ENCODE peak calls at places on chromosomes 6 and 20, in ten cellular contexts. One of them, this sample, is unnamed.
A peak's percentile ranks its signal among the peaks of the same experiment; 100 is the strongest.

GRCh38 chr6:143187173-143187908 is 126.7 kb downstream of the AIG1 start:
- ATAC-seq in T-cell: no peak
- ATAC-seq in stimulated activated naive B cell treated with anti-CD40 and anti-IgM and Interleukin-4, amounts not matched to agents 10 μg/mL and 1 μg/mL and 100 μg/mL, for 72 hours: no peak
- ATAC-seq in PC-3: peak; percentile 40
- ATAC-seq in activated CD8-positive, alpha-beta memory T cell treated with anti-CD3 and anti-CD28 coated beads, Interleukin-2, amount 10 ng/mL, durations not matched to agents 7 days and 5 days: no peak
- ATAC-seq in naive thymus-derived CD8-positive, alpha-beta T cell: no peak
- ATAC-seq in heart left ventricle: peak; percentile 79
- ATAC-seq in naive thymus-derived CD4-positive, alpha-beta T cell: no peak
- ATAC-seq in heart right ventricle: peak; percentile 71
- ATAC-seq in Right ventricle myocardium inferior: peak; percentile 67
- ATAC-seq in this sample: no peak

GRCh38 chr6:137700751-137701477 is 166.1 kb upstream of the TNFAIP3 start:
- ATAC-seq in naive thymus-derived CD8-positive, alpha-beta T cell: no peak
- ATAC-seq in Right ventricle myocardium inferior: peak; percentile 53
- ATAC-seq in T-cell: no peak
- ATAC-seq in PC-3: no peak
- ATAC-seq in activated CD8-positive, alpha-beta memory T cell treated with anti-CD3 and anti-CD28 coated beads, Interleukin-2, amount 10 ng/mL, durations not matched to agents 7 days and 5 days: no peak
- ATAC-seq in naive thymus-derived CD4-positive, alpha-beta T cell: no peak
- ATAC-seq in heart left ventricle: peak; percentile 8
- ATAC-seq in heart right ventricle: no peak
- ATAC-seq in stimulated activated naive B cell treated with anti-CD40 and anti-IgM and Interleukin-4, amounts not matched to agents 10 μg/mL and 1 μg/mL and 100 μg/mL, for 72 hours: no peak
- ATAC-seq in this sample: no peak

GRCh38 chr20:1324598-1325172 is 4.3 kb downstream of the SDCBP2 start:
- ATAC-seq in PC-3: peak; percentile 7
- ATAC-seq in naive thymus-derived CD4-positive, alpha-beta T cell: no peak
- ATAC-seq in stimulated activated naive B cell treated with anti-CD40 and anti-IgM and Interleukin-4, amounts not matched to agents 10 μg/mL and 1 μg/mL and 100 μg/mL, for 72 hours: no peak
- ATAC-seq in heart left ventricle: no peak
- ATAC-seq in activated CD8-positive, alpha-beta memory T cell treated with anti-CD3 and anti-CD28 coated beads, Interleukin-2, amount 10 ng/mL, durations not matched to agents 7 days and 5 days: no peak
- ATAC-seq in naive thymus-derived CD8-positive, alpha-beta T cell: peak; percentile 12
- ATAC-seq in heart right ventricle: no peak
- ATAC-seq in Right ventricle myocardium inferior: no peak
- ATAC-seq in T-cell: no peak
- ATAC-seq in this sample: no peak

GRCh38 chr6:21873562-21873961 is 280.0 kb downstream of the SOX4 start:
- ATAC-seq in Right ventricle myocardium inferior: peak; percentile 86
- ATAC-seq in naive thymus-derived CD4-positive, alpha-beta T cell: no peak
- ATAC-seq in naive thymus-derived CD8-positive, alpha-beta T cell: no peak
- ATAC-seq in stimulated activated naive B cell treated with anti-CD40 and anti-IgM and Interleukin-4, amounts not matched to agents 10 μg/mL and 1 μg/mL and 100 μg/mL, for 72 hours: no peak
- ATAC-seq in T-cell: no peak
- ATAC-seq in activated CD8-positive, alpha-beta memory T cell treated with anti-CD3 and anti-CD28 coated beads, Interleukin-2, amount 10 ng/mL, durations not matched to agents 7 days and 5 days: no peak
- ATAC-seq in heart left ventricle: peak; percentile 91
- ATAC-seq in heart right ventricle: peak; percentile 89
- ATAC-seq in PC-3: peak; percentile 80
- ATAC-seq in this sample: peak; percentile 70

GRCh38 chr6:88899569-88900316 is 63.7 kb downstream of the RNGTT start:
- ATAC-seq in Right ventricle myocardium inferior: no peak
- ATAC-seq in heart right ventricle: no peak
- ATAC-seq in activated CD8-positive, alpha-beta memory T cell treated with anti-CD3 and anti-CD28 coated beads, Interleukin-2, amount 10 ng/mL, durations not matched to agents 7 days and 5 days: no peak
- ATAC-seq in PC-3: no peak
- ATAC-seq in naive thymus-derived CD4-positive, alpha-beta T cell: no peak
- ATAC-seq in heart left ventricle: no peak
- ATAC-seq in T-cell: no peak
- ATAC-seq in stimulated activated naive B cell treated with anti-CD40 and anti-IgM and Interleukin-4, amounts not matched to agents 10 μg/mL and 1 μg/mL and 100 μg/mL, for 72 hours: no peak
- ATAC-seq in naive thymus-derived CD8-positive, alpha-beta T cell: no peak
- ATAC-seq in this sample: no peak

GRCh38 chr20:32098786-32099185 is 10.7 kb upstream of the TM9SF4 start:
- ATAC-seq in Right ventricle myocardium inferior: no peak
- ATAC-seq in activated CD8-positive, alpha-beta memory T cell treated with anti-CD3 and anti-CD28 coated beads, Interleukin-2, amount 10 ng/mL, durations not matched to agents 7 days and 5 days: no peak
- ATAC-seq in stimulated activated naive B cell treated with anti-CD40 and anti-IgM and Interleukin-4, amounts not matched to agents 10 μg/mL and 1 μg/mL and 100 μg/mL, for 72 hours: no peak
- ATAC-seq in PC-3: no peak
- ATAC-seq in heart left ventricle: no peak
- ATAC-seq in naive thymus-derived CD4-positive, alpha-beta T cell: no peak
- ATAC-seq in naive thymus-derived CD8-positive, alpha-beta T cell: no peak
- ATAC-seq in T-cell: no peak
- ATAC-seq in heart right ventricle: no peak
- ATAC-seq in this sample: no peak

GRCh38 chr6:118923035-118923434 is 11.9 kb downstream of the MCM9 start:
- ATAC-seq in naive thymus-derived CD4-positive, alpha-beta T cell: no peak
- ATAC-seq in Right ventricle myocardium inferior: no peak
- ATAC-seq in T-cell: no peak
- ATAC-seq in stimulated activated naive B cell treated with anti-CD40 and anti-IgM and Interleukin-4, amounts not matched to agents 10 μg/mL and 1 μg/mL and 100 μg/mL, for 72 hours: no peak
- ATAC-seq in heart right ventricle: no peak
- ATAC-seq in naive thymus-derived CD8-positive, alpha-beta T cell: no peak
- ATAC-seq in PC-3: no peak
- ATAC-seq in heart left ventricle: no peak
- ATAC-seq in activated CD8-positive, alpha-beta memory T cell treated with anti-CD3 and anti-CD28 coated beads, Interleukin-2, amount 10 ng/mL, durations not matched to agents 7 days and 5 days: no peak
- ATAC-seq in this sample: no peak

GRCh38 chr20:5780233-5781217 is 30.3 kb downstream of the SHLD1 start:
- ATAC-seq in naive thymus-derived CD4-positive, alpha-beta T cell: no peak
- ATAC-seq in T-cell: no peak
- ATAC-seq in naive thymus-derived CD8-positive, alpha-beta T cell: no peak
- ATAC-seq in heart left ventricle: no peak
- ATAC-seq in heart right ventricle: no peak
- ATAC-seq in activated CD8-positive, alpha-beta memory T cell treated with anti-CD3 and anti-CD28 coated beads, Interleukin-2, amount 10 ng/mL, durations not matched to agents 7 days and 5 days: peak; percentile 57
- ATAC-seq in PC-3: peak; percentile 23
- ATAC-seq in stimulated activated naive B cell treated with anti-CD40 and anti-IgM and Interleukin-4, amounts not matched to agents 10 μg/mL and 1 μg/mL and 100 μg/mL, for 72 hours: no peak
- ATAC-seq in Right ventricle myocardium inferior: no peak
- ATAC-seq in this sample: no peak

GRCh38 chr20:50710492-50711063 is 19.2 kb upstream of the RIPOR3 start:
- ATAC-seq in naive thymus-derived CD8-positive, alpha-beta T cell: no peak
- ATAC-seq in PC-3: peak; percentile 50
- ATAC-seq in naive thymus-derived CD4-positive, alpha-beta T cell: no peak
- ATAC-seq in heart left ventricle: no peak
- ATAC-seq in stimulated activated naive B cell treated with anti-CD40 and anti-IgM and Interleukin-4, amounts not matched to agents 10 μg/mL and 1 μg/mL and 100 μg/mL, for 72 hours: no peak
- ATAC-seq in T-cell: no peak
- ATAC-seq in Right ventricle myocardium inferior: no peak
- ATAC-seq in activated CD8-positive, alpha-beta memory T cell treated with anti-CD3 and anti-CD28 coated beads, Interleukin-2, amount 10 ng/mL, durations not matched to agents 7 days and 5 days: no peak
- ATAC-seq in heart right ventricle: no peak
- ATAC-seq in this sample: peak; percentile 52

GRCh38 chr6:25193865-25194679 is 85.1 kb upstream of the CARMIL1 start:
- ATAC-seq in activated CD8-positive, alpha-beta memory T cell treated with anti-CD3 and anti-CD28 coated beads, Interleukin-2, amount 10 ng/mL, durations not matched to agents 7 days and 5 days: no peak
- ATAC-seq in naive thymus-derived CD4-positive, alpha-beta T cell: no peak
- ATAC-seq in stimulated activated naive B cell treated with anti-CD40 and anti-IgM and Interleukin-4, amounts not matched to agents 10 μg/mL and 1 μg/mL and 100 μg/mL, for 72 hours: no peak
- ATAC-seq in T-cell: no peak
- ATAC-seq in heart right ventricle: peak; percentile 37
- ATAC-seq in naive thymus-derived CD8-positive, alpha-beta T cell: no peak
- ATAC-seq in heart left ventricle: peak; percentile 49
- ATAC-seq in Right ventricle myocardium inferior: peak; percentile 14
- ATAC-seq in PC-3: peak; percentile 37
- ATAC-seq in this sample: peak; percentile 71

GRCh38 chr6:3247255-3248146 is 11.2 kb upstream of the PSMG4 start:
- ATAC-seq in naive thymus-derived CD8-positive, alpha-beta T cell: no peak
- ATAC-seq in PC-3: peak; percentile 52
- ATAC-seq in naive thymus-derived CD4-positive, alpha-beta T cell: no peak
- ATAC-seq in heart right ventricle: peak; percentile 46
- ATAC-seq in heart left ventricle: peak; percentile 64
- ATAC-seq in stimulated activated naive B cell treated with anti-CD40 and anti-IgM and Interleukin-4, amounts not matched to agents 10 μg/mL and 1 μg/mL and 100 μg/mL, for 72 hours: no peak
- ATAC-seq in T-cell: no peak
- ATAC-seq in activated CD8-positive, alpha-beta memory T cell treated with anti-CD3 and anti-CD28 coated beads, Interleukin-2, amount 10 ng/mL, durations not matched to agents 7 days and 5 days: no peak
- ATAC-seq in Right ventricle myocardium inferior: no peak
- ATAC-seq in this sample: peak; percentile 7

GRCh38 chr6:106453756-106454367 is 93.3 kb downstream of the CRYBG1 start:
- ATAC-seq in activated CD8-positive, alpha-beta memory T cell treated with anti-CD3 and anti-CD28 coated beads, Interleukin-2, amount 10 ng/mL, durations not matched to agents 7 days and 5 days: peak; percentile 16
- ATAC-seq in heart right ventricle: no peak
- ATAC-seq in heart left ventricle: no peak
- ATAC-seq in naive thymus-derived CD8-positive, alpha-beta T cell: no peak
- ATAC-seq in naive thymus-derived CD4-positive, alpha-beta T cell: no peak
- ATAC-seq in Right ventricle myocardium inferior: no peak
- ATAC-seq in PC-3: no peak
- ATAC-seq in stimulated activated naive B cell treated with anti-CD40 and anti-IgM and Interleukin-4, amounts not matched to agents 10 μg/mL and 1 μg/mL and 100 μg/mL, for 72 hours: no peak
- ATAC-seq in T-cell: no peak
- ATAC-seq in this sample: no peak

GRCh38 chr6:11416936-11417576 is 120.5 kb upstream of the TMEM170B start:
- ATAC-seq in Right ventricle myocardium inferior: no peak
- ATAC-seq in naive thymus-derived CD4-positive, alpha-beta T cell: no peak
- ATAC-seq in activated CD8-positive, alpha-beta memory T cell treated with anti-CD3 and anti-CD28 coated beads, Interleukin-2, amount 10 ng/mL, durations not matched to agents 7 days and 5 days: no peak
- ATAC-seq in naive thymus-derived CD8-positive, alpha-beta T cell: no peak
- ATAC-seq in PC-3: no peak
- ATAC-seq in heart left ventricle: no peak
- ATAC-seq in heart right ventricle: no peak
- ATAC-seq in stimulated activated naive B cell treated with anti-CD40 and anti-IgM and Interleukin-4, amounts not matched to agents 10 μg/mL and 1 μg/mL and 100 μg/mL, for 72 hours: no peak
- ATAC-seq in T-cell: no peak
- ATAC-seq in this sample: peak; percentile 14

GRCh38 chr6:148112851-148113319 is 229.8 kb upstream of the SASH1 start:
- ATAC-seq in T-cell: no peak
- ATAC-seq in naive thymus-derived CD4-positive, alpha-beta T cell: no peak
- ATAC-seq in activated CD8-positive, alpha-beta memory T cell treated with anti-CD3 and anti-CD28 coated beads, Interleukin-2, amount 10 ng/mL, durations not matched to agents 7 days and 5 days: no peak
- ATAC-seq in naive thymus-derived CD8-positive, alpha-beta T cell: no peak
- ATAC-seq in PC-3: peak; percentile 42
- ATAC-seq in heart left ventricle: no peak
- ATAC-seq in Right ventricle myocardium inferior: no peak
- ATAC-seq in heart right ventricle: no peak
- ATAC-seq in stimulated activated naive B cell treated with anti-CD40 and anti-IgM and Interleukin-4, amounts not matched to agents 10 μg/mL and 1 μg/mL and 100 μg/mL, for 72 hours: no peak
- ATAC-seq in this sample: no peak

GRCh38 chr6:122676146-122676545 is 65.9 kb downstream of the PKIB start:
- ATAC-seq in heart left ventricle: no peak
- ATAC-seq in activated CD8-positive, alpha-beta memory T cell treated with anti-CD3 and anti-CD28 coated beads, Interleukin-2, amount 10 ng/mL, durations not matched to agents 7 days and 5 days: no peak
- ATAC-seq in Right ventricle myocardium inferior: no peak
- ATAC-seq in PC-3: peak; percentile 68
- ATAC-seq in naive thymus-derived CD4-positive, alpha-beta T cell: no peak
- ATAC-seq in stimulated activated naive B cell treated with anti-CD40 and anti-IgM and Interleukin-4, amounts not matched to agents 10 μg/mL and 1 μg/mL and 100 μg/mL, for 72 hours: no peak
- ATAC-seq in T-cell: no peak
- ATAC-seq in heart right ventricle: no peak
- ATAC-seq in naive thymus-derived CD8-positive, alpha-beta T cell: no peak
- ATAC-seq in this sample: no peak

GRCh38 chr6:73823832-73824231 is 127.8 kb downstream of the CD109 start:
- ATAC-seq in PC-3: no peak
- ATAC-seq in activated CD8-positive, alpha-beta memory T cell treated with anti-CD3 and anti-CD28 coated beads, Interleukin-2, amount 10 ng/mL, durations not matched to agents 7 days and 5 days: no peak
- ATAC-seq in T-cell: no peak
- ATAC-seq in heart left ventricle: no peak
- ATAC-seq in heart right ventricle: no peak
- ATAC-seq in naive thymus-derived CD8-positive, alpha-beta T cell: no peak
- ATAC-seq in stimulated activated naive B cell treated with anti-CD40 and anti-IgM and Interleukin-4, amounts not matched to agents 10 μg/mL and 1 μg/mL and 100 μg/mL, for 72 hours: no peak
- ATAC-seq in Right ventricle myocardium inferior: no peak
- ATAC-seq in naive thymus-derived CD4-positive, alpha-beta T cell: no peak
- ATAC-seq in this sample: no peak

GRCh38 chr6:103344554-103345163 is 1515.1 kb downstream of the HACE1 start:
- ATAC-seq in Right ventricle myocardium inferior: no peak
- ATAC-seq in naive thymus-derived CD4-positive, alpha-beta T cell: no peak
- ATAC-seq in naive thymus-derived CD8-positive, alpha-beta T cell: no peak
- ATAC-seq in activated CD8-positive, alpha-beta memory T cell treated with anti-CD3 and anti-CD28 coated beads, Interleukin-2, amount 10 ng/mL, durations not matched to agents 7 days and 5 days: no peak
- ATAC-seq in heart right ventricle: no peak
- ATAC-seq in T-cell: no peak
- ATAC-seq in stimulated activated naive B cell treated with anti-CD40 and anti-IgM and Interleukin-4, amounts not matched to agents 10 μg/mL and 1 μg/mL and 100 μg/mL, for 72 hours: no peak
- ATAC-seq in heart left ventricle: no peak
- ATAC-seq in PC-3: no peak
- ATAC-seq in this sample: no peak

GRCh38 chr6:147507162-147508072 is 1.1 kb upstream of the SAMD5 start:
- ATAC-seq in PC-3: peak; percentile 27
- ATAC-seq in naive thymus-derived CD8-positive, alpha-beta T cell: no peak
- ATAC-seq in activated CD8-positive, alpha-beta memory T cell treated with anti-CD3 and anti-CD28 coated beads, Interleukin-2, amount 10 ng/mL, durations not matched to agents 7 days and 5 days: no peak
- ATAC-seq in T-cell: no peak
- ATAC-seq in stimulated activated naive B cell treated with anti-CD40 and anti-IgM and Interleukin-4, amounts not matched to agents 10 μg/mL and 1 μg/mL and 100 μg/mL, for 72 hours: no peak
- ATAC-seq in Right ventricle myocardium inferior: peak; percentile 17
- ATAC-seq in naive thymus-derived CD4-positive, alpha-beta T cell: no peak
- ATAC-seq in heart right ventricle: peak; percentile 36
- ATAC-seq in heart left ventricle: peak; percentile 50
- ATAC-seq in this sample: peak; percentile 25

GRCh38 chr6:110329729-110330436 is 28.3 kb downstream of the METTL24 start:
- ATAC-seq in stimulated activated naive B cell treated with anti-CD40 and anti-IgM and Interleukin-4, amounts not matched to agents 10 μg/mL and 1 μg/mL and 100 μg/mL, for 72 hours: no peak
- ATAC-seq in naive thymus-derived CD8-positive, alpha-beta T cell: no peak
- ATAC-seq in PC-3: peak; percentile 87
- ATAC-seq in activated CD8-positive, alpha-beta memory T cell treated with anti-CD3 and anti-CD28 coated beads, Interleukin-2, amount 10 ng/mL, durations not matched to agents 7 days and 5 days: no peak
- ATAC-seq in heart right ventricle: no peak
- ATAC-seq in naive thymus-derived CD4-positive, alpha-beta T cell: no peak
- ATAC-seq in heart left ventricle: no peak
- ATAC-seq in T-cell: no peak
- ATAC-seq in Right ventricle myocardium inferior: no peak
- ATAC-seq in this sample: no peak

GRCh38 chr20:62822788-62823651 is 6.2 kb downstream of the COL9A3 start:
- ATAC-seq in naive thymus-derived CD4-positive, alpha-beta T cell: peak; percentile 49
- ATAC-seq in stimulated activated naive B cell treated with anti-CD40 and anti-IgM and Interleukin-4, amounts not matched to agents 10 μg/mL and 1 μg/mL and 100 μg/mL, for 72 hours: peak; percentile 60
- ATAC-seq in activated CD8-positive, alpha-beta memory T cell treated with anti-CD3 and anti-CD28 coated beads, Interleukin-2, amount 10 ng/mL, durations not matched to agents 7 days and 5 days: peak; percentile 69
- ATAC-seq in PC-3: peak; percentile 72
- ATAC-seq in heart right ventricle: no peak
- ATAC-seq in naive thymus-derived CD8-positive, alpha-beta T cell: no peak
- ATAC-seq in T-cell: peak; percentile 28
- ATAC-seq in Right ventricle myocardium inferior: no peak
- ATAC-seq in heart left ventricle: no peak
- ATAC-seq in this sample: peak; percentile 22

GRCh38 chr6:154370545-154370944 is 13.9 kb upstream of the IPCEF1 start:
- ATAC-seq in PC-3: peak; percentile 76
- ATAC-seq in T-cell: peak; percentile 43
- ATAC-seq in naive thymus-derived CD8-positive, alpha-beta T cell: peak; percentile 41
- ATAC-seq in heart right ventricle: peak; percentile 73
- ATAC-seq in Right ventricle myocardium inferior: no peak
- ATAC-seq in heart left ventricle: peak; percentile 70
- ATAC-seq in stimulated activated naive B cell treated with anti-CD40 and anti-IgM and Interleukin-4, amounts not matched to agents 10 μg/mL and 1 μg/mL and 100 μg/mL, for 72 hours: no peak
- ATAC-seq in activated CD8-positive, alpha-beta memory T cell treated with anti-CD3 and anti-CD28 coated beads, Interleukin-2, amount 10 ng/mL, durations not matched to agents 7 days and 5 days: no peak
- ATAC-seq in naive thymus-derived CD4-positive, alpha-beta T cell: peak; percentile 58
- ATAC-seq in this sample: no peak